ENCODE peak calls at places on chromosomes 2 and 18, in seven cellular contexts. C is stimulated activated CD8-positive, alpha-beta memory T cell treated with anti-CD3 and anti-CD28 coated beads, Interleukin-2, amount 100 ng/mL, for 1 hour; V is RPMI8226; B is H54; T is Ammon's horn; Y is amygdala; J is ovary. Z is an unnamed sample.
A peak's percentile ranks its signal among the peaks of the same experiment; 100 is the strongest.

GRCh38 chr18:58057291-58057965 is 13.4 kb downstream of the NEDD4L start:
- DNase-seq in Y (no peak), C (no peak), B (no peak), V (no peak), T (peak; percentile 57), J (no peak), Z (no peak)

GRCh38 chr18:10377956-10378355 is 76.5 kb upstream of the APCDD1 start:
- DNase-seq in Y (no peak), B (no peak), V (no peak), C (no peak), T (no peak), J (no peak), Z (no peak)

GRCh38 chr18:22335644-22336275 is 82.0 kb downstream of the CTAGE1 start:
- DNase-seq in C (no peak), V (no peak), Y (no peak), T (no peak), B (no peak), J (no peak), Z (no peak)

GRCh38 chr2:120543899-120544298 is 191.8 kb upstream of the GLI2 start:
- DNase-seq in T (no peak), Y (no peak), C (no peak), J (no peak), V (no peak), B (no peak), Z (peak; percentile 45)

GRCh38 chr2:121239471-121239870 is 45.5 kb downstream of the TFCP2L1 start:
- DNase-seq in C (no peak), B (no peak), T (no peak), J (no peak), Y (no peak), V (no peak), Z (no peak)

GRCh38 chr18:66495844-66496243 is 108.0 kb downstream of the CDH19 start:
- DNase-seq in Y (no peak), V (peak; percentile 77), T (peak; percentile 49), B (no peak), J (no peak), C (no peak), Z (peak; percentile 90)

GRCh38 chr2:64327510-64328414 is 126.2 kb upstream of the LGALSL start:
- DNase-seq in T (peak; percentile 86), C (peak; percentile 16), V (peak; percentile 20), Y (peak; percentile 35), B (no peak), J (no peak), Z (peak; percentile 50)

GRCh38 chr2:44166096-44166495 is 2.6 kb upstream of the PPM1B start:
- DNase-seq in T (no peak), Y (no peak), B (no peak), V (no peak), J (no peak), C (no peak), Z (peak; percentile 80)

GRCh38 chr2:159399716-159400525 is 113.4 kb upstream of the WDSUB1 start:
- DNase-seq in Y (no peak), C (no peak), V (peak; percentile 70), B (no peak), J (no peak), T (no peak), Z (no peak)

GRCh38 chr2:28645553-28645952 is 106.1 kb upstream of the PPP1CB start:
- DNase-seq in C (no peak), V (no peak), T (no peak), Y (no peak), B (no peak), J (peak; percentile 7), Z (no peak)

GRCh38 chr18:67590571-67591141 is 74.1 kb upstream of the DSEL start:
- DNase-seq in B (no peak), T (no peak), C (no peak), Y (no peak), J (no peak), V (peak; percentile 7), Z (peak; percentile 30)

Z was measured in GM23338.